ENCODE peak calls at places on chromosomes 16 and 17, in ten cellular contexts. A is A549, P is H54, L is Peyer's patch, O is IMR-90, Z is esophagus squamous epithelium, V is ovary, T is uterus, K is tibial nerve, R is transverse colon. B is an unnamed sample.

GRCh38 chr16:89097528-89097846 is 3.8 kb downstream of the ACSF3 start:
- DNase-seq in Z (no peak), P (no peak), A (no peak), R (peak), K (no peak), V (no peak), T (no peak), O (no peak), L (no peak), B (no peak)

GRCh38 chr16:65833171-65833871 is 533.2 kb upstream of the CDH5 start:
- DNase-seq in Z (no peak), P (no peak), A (no peak), R (no peak), V (no peak), L (no peak), T (no peak), O (peak), K (no peak), B (no peak)

GRCh38 chr16:54194008-54194731 is 92.4 kb downstream of the IRX3 start:
- DNase-seq in A (no peak), T (peak), L (no peak), K (peak), Z (no peak), P (no peak), O (no peak), V (peak), R (peak), B (peak)

GRCh38 chr17:6940186-6940649 is 55.6 kb upstream of the ALOX12 start:
- DNase-seq in P (peak), R (peak), L (no peak), A (no peak), Z (no peak), T (peak), K (no peak), O (no peak), V (no peak), B (no peak)

GRCh38 chr16:10114411-10114810 is 67.8 kb downstream of the GRIN2A start:
- DNase-seq in R (no peak), O (no peak), Z (no peak), L (no peak), P (no peak), A (no peak), T (peak), V (no peak), K (no peak), B (no peak)

GRCh38 chr17:3777366-3777765 is 23.6 kb downstream of the ITGAE start:
- DNase-seq in P (no peak), Z (no peak), R (no peak), O (no peak), T (no peak), V (no peak), A (no peak), L (no peak), K (no peak), B (no peak)

GRCh38 chr16:67486805-67487204 is 3.5 kb upstream of the AGRP start:
- DNase-seq in Z (no peak), V (no peak), O (no peak), K (no peak), P (no peak), L (no peak), R (no peak), T (no peak), A (no peak), B (no peak)

GRCh38 chr16:52497067-52497816 is 49.7 kb downstream of the TOX3 start:
- DNase-seq in V (no peak), O (no peak), R (no peak), T (no peak), K (no peak), Z (no peak), A (no peak), L (no peak), P (no peak), B (no peak)

GRCh38 chr17:27540300-27541105 is 84.3 kb downstream of the KSR1 start:
- DNase-seq in L (peak), R (peak), P (no peak), T (peak), V (peak), Z (no peak), A (peak), O (peak), K (peak), B (peak)

GRCh38 chr16:72428611-72429376 is 256.8 kb upstream of the PMFBP1 start:
- DNase-seq in P (no peak), T (no peak), O (no peak), L (no peak), R (no peak), Z (no peak), K (no peak), A (no peak), V (no peak), B (no peak)

GRCh38 chr16:10325783-10326543 is 59.9 kb upstream of the ATF7IP2 start:
- DNase-seq in R (no peak), Z (no peak), P (no peak), A (no peak), T (no peak), K (no peak), O (no peak), V (no peak), L (no peak), B (no peak)

GRCh38 chr16:89798126-89798525 is 18.3 kb downstream of the FANCA start:
- DNase-seq in K (no peak), P (no peak), T (no peak), O (no peak), A (no peak), L (no peak), Z (no peak), V (no peak), R (no peak), B (no peak)

GRCh38 chr16:27429981-27430441 is 28.0 kb downstream of the IL21R start:
- DNase-seq in P (no peak), R (no peak), K (no peak), L (no peak), T (no peak), O (no peak), V (peak), A (no peak), Z (no peak), B (peak)

GRCh38 chr16:54193656-54194007 is 93.0 kb downstream of the IRX3 start:
- DNase-seq in A (peak), V (peak), R (peak), Z (no peak), K (peak), P (peak), O (peak), T (peak), L (peak), B (peak)

GRCh38 chr16:12639044-12639443 is 164.6 kb downstream of the CPPED1 start:
- DNase-seq in R (no peak), K (no peak), P (peak), Z (no peak), O (peak), T (no peak), A (peak), L (no peak), V (no peak), B (no peak)

GRCh38 chr16:68287276-68288251 is 23.2 kb downstream of the SLC7A6OS start:
- DNase-seq in V (no peak), A (peak), L (no peak), P (peak), R (no peak), K (peak), O (peak), Z (no peak), T (peak), B (peak)

GRCh38 chr16:64051826-64052225 is 1070.0 kb downstream of the CDH11 start:
- DNase-seq in O (no peak), T (no peak), A (no peak), V (no peak), R (no peak), L (no peak), Z (no peak), K (no peak), P (no peak), B (no peak)

GRCh38 chr17:69551212-69552010 is 136.9 kb downstream of the MAP2K6 start:
- DNase-seq in O (peak), T (no peak), Z (no peak), P (no peak), K (no peak), A (no peak), L (no peak), R (no peak), V (no peak), B (no peak)

GRCh38 chr16:15822957-15823356 is 33.9 kb downstream of the MYH11 start:
- DNase-seq in R (peak), T (peak), L (no peak), A (no peak), Z (no peak), K (no peak), O (no peak), P (no peak), V (peak), B (peak)

GRCh38 chr17:74466785-74467158 is 338 bp downstream of the CD300A start:
- DNase-seq in P (no peak), O (no peak), R (no peak), Z (no peak), T (no peak), A (no peak), K (no peak), V (no peak), L (no peak), B (no peak)

GRCh38 chr16:69724981-69725479 is 1.3 kb downstream of the NQO1 start:
- DNase-seq in R (no peak), P (no peak), O (no peak), A (no peak), V (peak), L (no peak), Z (no peak), K (no peak), T (no peak), B (no peak)

GRCh38 chr17:31318298-31319190 is 2.9 kb downstream of the EVI2A start:
- DNase-seq in Z (no peak), A (no peak), R (peak), K (peak), V (peak), T (peak), L (no peak), O (peak), P (no peak), B (peak)

GRCh38 chr17:32281011-32281451 is 15.4 kb downstream of the RHBDL3 start:
- DNase-seq in V (no peak), O (no peak), R (no peak), T (no peak), P (no peak), L (no peak), Z (no peak), K (no peak), A (no peak), B (no peak)

GRCh38 chr16:15790458-15790857 is 66.4 kb downstream of the MYH11 start:
- DNase-seq in P (no peak), V (no peak), A (no peak), Z (no peak), K (no peak), O (no peak), L (no peak), T (no peak), R (no peak), B (no peak)

GRCh38 chr16:27242868-27243590 is 25.5 kb downstream of the NSMCE1 start:
- DNase-seq in T (peak), P (peak), A (peak), R (no peak), K (no peak), V (peak), O (peak), L (no peak), Z (no peak), B (no peak)

GRCh38 chr16:81558077-81558443 is 113.5 kb downstream of the CMIP start:
- DNase-seq in Z (no peak), P (no peak), K (no peak), V (no peak), R (no peak), L (no peak), A (no peak), O (no peak), T (no peak), B (no peak)

GRCh38 chr17:9473716-9474115 is 101.9 kb downstream of the STX8 start:
- DNase-seq in T (no peak), V (no peak), A (peak), Z (no peak), K (no peak), L (no peak), R (no peak), O (peak), P (peak), B (no peak)

GRCh38 chr17:77071925-77072490 is 68.8 kb upstream of the SEC14L1 start:
- DNase-seq in V (no peak), A (no peak), Z (no peak), P (no peak), L (no peak), O (no peak), R (no peak), K (no peak), T (no peak), B (no peak)

GRCh38 chr16:71443714-71444113 is 1.9 kb upstream of the TLE7 start:
- DNase-seq in A (no peak), O (no peak), V (no peak), T (no peak), R (no peak), Z (no peak), K (no peak), P (no peak), L (no peak), B (no peak)

GRCh38 chr16:2213817-2214720 is 571 bp downstream of the PGP start:
- DNase-seq in K (no peak), V (peak), A (no peak), Z (no peak), T (no peak), L (no peak), P (no peak), O (no peak), R (no peak), B (no peak)

GRCh38 chr16:2212362-2213324 is 2.0 kb upstream of the BRICD5 start:
- DNase-seq in L (no peak), Z (no peak), O (no peak), K (no peak), T (no peak), R (no peak), P (no peak), A (no peak), V (no peak), B (peak)

GRCh38 chr16:2210009-2210332 is 692 bp downstream of the BRICD5 start:
- DNase-seq in Z (no peak), T (no peak), K (no peak), P (no peak), A (no peak), L (no peak), O (no peak), V (no peak), R (no peak), B (no peak)

GRCh38 chr16:2210386-2211365 is at the start of gene BRICD5:
- DNase-seq in O (peak), K (no peak), Z (no peak), R (no peak), T (no peak), A (no peak), V (no peak), P (no peak), L (no peak), B (no peak)

GRCh38 chr16:2211923-2212347 is 1.3 kb upstream of the BRICD5 start:
- DNase-seq in A (no peak), K (no peak), T (no peak), Z (no peak), O (no peak), L (no peak), P (no peak), R (no peak), V (no peak), B (no peak)
- TF ChIP-seq POLR2A in A (no peak), K (no peak), T (no peak), Z (no peak), O (no peak), L (no peak), P (no peak), R (no peak), V (no peak), B (no peak)

GRCh38 chr16:1345651-1346421 is 5.8 kb downstream of the TSR3 start:
- DNase-seq in R (no peak), V (no peak), P (no peak), L (no peak), T (no peak), O (no peak), Z (no peak), A (no peak), K (no peak), B (no peak)
- TF ChIP-seq POLR2A in R (no peak), V (no peak), P (no peak), L (no peak), T (no peak), O (no peak), Z (no peak), A (no peak), K (no peak), B (no peak)

DNA sequence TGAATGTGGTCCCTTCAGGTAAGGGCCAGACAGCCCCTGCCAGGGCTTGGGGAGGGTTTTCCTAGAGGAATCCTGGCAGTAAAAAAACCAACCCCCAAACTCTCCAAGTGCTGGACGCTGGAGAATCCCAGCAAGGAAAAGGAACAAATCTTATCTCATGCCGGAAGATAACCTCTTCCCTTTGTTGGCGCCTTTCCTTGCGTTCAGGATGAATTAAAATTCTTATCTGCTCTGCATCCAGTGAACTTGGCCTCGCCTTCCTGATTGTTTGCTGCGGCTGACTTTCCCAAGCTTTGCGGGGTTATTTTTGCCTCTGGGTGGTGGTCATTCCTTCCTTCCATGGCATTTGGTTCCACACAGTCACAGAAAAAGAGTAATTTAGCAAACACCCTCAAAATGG is 77.6 kb downstream of the MRC2 start:
- DNase-seq in R (no peak), Z (no peak), L (no peak), V (no peak), P (no peak), T (no peak), A (no peak), O (no peak), K (no peak), B (no peak)
- TF ChIP-seq POLR2A in R (no peak), Z (no peak), L (no peak), V (no peak), P (no peak), T (no peak), A (no peak), O (no peak), K (no peak), B (no peak)

DNA sequence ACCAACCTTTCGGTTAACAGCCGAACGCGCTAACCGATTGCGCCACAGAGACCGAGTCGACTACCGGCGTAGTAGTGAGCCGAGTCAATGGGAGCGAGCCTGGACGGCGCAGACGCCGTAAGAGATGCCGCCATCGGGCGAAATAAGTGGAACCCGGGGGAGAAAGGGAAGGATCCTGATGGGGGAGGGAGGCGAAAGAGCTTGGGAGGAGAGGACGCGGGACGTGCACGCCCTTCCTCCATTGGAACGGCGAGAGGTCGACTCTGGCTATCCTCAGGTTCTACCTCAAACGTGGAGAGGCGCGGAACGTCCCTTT is 780 bp upstream of the PSMB3 start:
- DNase-seq in K (peak), O (peak), T (peak), R (peak), A (peak), V (peak), P (peak), L (peak), Z (no peak), B (peak)
- TF ChIP-seq POLR2A in K (no peak), O (peak), T (no peak), R (no peak), A (peak), V (no peak), P (peak), L (no peak), Z (no peak), B (no peak)

GRCh38 chr16:8886593-8887437 is 4.7 kb downstream of the LITAFD start:
- DNase-seq in Z (no peak), O (no peak), T (no peak), L (peak), A (no peak), K (no peak), V (no peak), P (no peak), R (no peak), B (no peak)

GRCh38 chr16:8887438-8887765 is 5.3 kb downstream of the LITAFD start:
- DNase-seq in P (no peak), O (no peak), A (no peak), R (no peak), V (no peak), Z (no peak), T (no peak), K (no peak), L (peak), B (no peak)

GRCh38 chr16:8882725-8883377 is 700 bp downstream of the LITAFD start:
- DNase-seq in T (no peak), Z (no peak), R (no peak), V (no peak), P (no peak), L (peak), K (no peak), A (no peak), O (no peak), B (no peak)

GRCh38 chr16:8887952-8888560 is 5.9 kb downstream of the LITAFD start:
- DNase-seq in L (peak), O (peak), Z (no peak), K (peak), T (no peak), A (no peak), R (no peak), P (no peak), V (no peak), B (peak)

GRCh38 chr16:8885674-8886592 is 3.8 kb downstream of the LITAFD start:
- DNase-seq in P (peak), Z (no peak), O (peak), L (peak), K (no peak), R (peak), T (no peak), A (no peak), V (no peak), B (no peak)
- TF ChIP-seq POLR2A in P (no peak), Z (no peak), O (no peak), L (no peak), K (no peak), R (no peak), T (no peak), A (no peak), V (no peak), B (no peak)

GRCh38 chr16:84917492-84917891 is 93.8 kb downstream of the ZDHHC7 start:
- DNase-seq in R (no peak), T (no peak), O (no peak), L (no peak), Z (no peak), K (no peak), P (no peak), V (no peak), A (no peak), B (no peak)

GRCh38 chr16:84919267-84919666 is 92.1 kb downstream of the ZDHHC7 start:
- DNase-seq in Z (no peak), T (no peak), O (peak), P (no peak), V (no peak), R (no peak), L (no peak), K (no peak), A (no peak), B (no peak)

GRCh38 chr16:84916850-84917249 is 94.5 kb downstream of the ZDHHC7 start:
- DNase-seq in Z (no peak), A (no peak), O (no peak), P (no peak), R (no peak), V (no peak), K (no peak), T (no peak), L (no peak), B (no peak)

GRCh38 chr16:84919751-84920150 is 91.6 kb downstream of the ZDHHC7 start:
- DNase-seq in P (no peak), A (no peak), T (peak), Z (no peak), K (no peak), R (no peak), V (no peak), O (no peak), L (no peak), B (no peak)

DNA sequence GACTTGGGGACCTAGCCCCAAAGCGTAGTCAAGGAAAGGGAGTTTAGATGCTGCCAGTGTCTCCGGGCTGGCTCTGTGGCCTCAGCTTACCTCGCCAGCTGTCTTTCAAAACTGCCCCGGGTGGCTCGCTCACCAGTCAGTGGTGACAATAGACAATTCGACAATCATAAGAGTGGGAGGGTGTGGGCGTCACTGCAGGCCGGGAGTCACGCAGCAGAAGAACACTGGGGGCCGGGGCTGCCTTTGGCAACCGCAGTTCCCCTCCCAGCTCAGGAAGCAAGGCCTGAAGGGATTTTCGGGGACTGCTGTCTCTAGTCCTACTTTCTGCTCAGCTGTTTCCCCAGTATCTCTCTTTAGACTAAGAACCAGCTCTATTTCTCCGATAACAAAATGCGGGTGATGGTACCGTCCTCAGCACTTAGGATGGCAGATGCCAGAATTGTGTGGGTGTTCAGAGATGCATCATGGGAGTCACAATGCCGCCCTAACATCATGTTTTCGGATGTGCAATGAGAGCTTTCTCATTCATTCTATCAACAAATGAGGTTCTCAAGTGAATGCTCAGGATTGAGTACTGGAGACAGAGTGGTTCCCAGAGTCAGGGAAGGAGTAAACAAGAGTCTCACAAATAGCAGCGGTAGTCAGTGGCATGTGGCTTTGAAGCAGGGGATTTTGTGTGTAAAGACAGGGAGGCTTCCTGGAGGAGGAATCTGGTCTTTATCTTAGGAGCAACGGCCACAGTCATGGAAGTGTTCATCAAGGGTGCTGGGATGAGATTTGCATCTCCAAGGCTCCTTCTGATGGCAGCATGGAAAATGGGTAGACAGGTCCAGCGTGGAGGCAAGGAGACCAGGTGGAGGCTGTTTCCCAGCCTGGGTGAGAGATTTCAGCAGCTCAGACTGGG is 93.1 kb downstream of the ZDHHC7 start:
- DNase-seq in Z (no peak), R (no peak), L (no peak), A (no peak), T (no peak), K (no peak), O (no peak), V (no peak), P (no peak), B (no peak)
- TF ChIP-seq POLR2A in Z (no peak), R (no peak), L (no peak), A (no peak), T (no peak), K (no peak), O (no peak), V (no peak), P (no peak), B (no peak)